ENCODE peak calls at places on chromosomes 12 and 14, in nine cellular contexts. V is prostate gland, H is A549, Z is DND-41, T is right lobe of liver, G is HFF-Myc, N is psoas muscle, F is left ventricle myocardium inferior, A is AG04450. J is an unnamed sample.
A peak's percentile ranks its signal among the peaks of the same experiment; 100 is the strongest.

GRCh38 chr12:3119745-3120660 is 42.8 kb downstream of the TSPAN9 start:
- DNase-seq in V (peak; percentile 80), H (no peak), Z (no peak), T (peak; percentile 81), G (no peak), N (peak; percentile 54), F (peak; percentile 79), A (no peak), J (no peak)

GRCh38 chr14:100333311-100333710 is 10.2 kb downstream of the SLC25A47 start:
- DNase-seq in V (no peak), H (no peak), Z (no peak), T (no peak), G (no peak), N (no peak), F (no peak), A (no peak), J (no peak)

GRCh38 chr14:100654814-100655795 is 67.9 kb upstream of the BEGAIN start:
- DNase-seq in V (no peak), H (peak; percentile 90), Z (no peak), T (peak; percentile 68), G (no peak), N (no peak), F (no peak), A (no peak), J (peak; percentile 33)

GRCh38 chr14:52694761-52695480 is 437 bp downstream of the ERO1A start:
- DNase-seq in V (peak; percentile 44), H (no peak), Z (peak; percentile 77), T (no peak), G (no peak), N (peak; percentile 27), F (peak; percentile 26), A (no peak), J (peak; percentile 88)

GRCh38 chr14:61701946-61702345 is 6.6 kb downstream of the HIF1A start:
- DNase-seq in V (no peak), H (no peak), Z (no peak), T (no peak), G (no peak), N (no peak), F (no peak), A (no peak), J (no peak)

GRCh38 chr14:69152181-69152943 is 557 bp downstream of the DCAF5 start:
- DNase-seq in V (peak; percentile 46), H (no peak), Z (peak; percentile 72), T (no peak), G (no peak), N (no peak), F (no peak), A (no peak), J (peak; percentile 62)

GRCh38 chr12:123131879-123132402 is 18.9 kb downstream of the PITPNM2 start:
- DNase-seq in V (peak; percentile 79), H (no peak), Z (peak; percentile 81), T (no peak), G (no peak), N (peak; percentile 37), F (no peak), A (no peak), J (no peak)

GRCh38 chr12:53505086-53505485 is 2.2 kb downstream of the NPFF start:
- DNase-seq in V (no peak), H (no peak), Z (no peak), T (no peak), G (no peak), N (peak; percentile 56), F (no peak), A (no peak), J (no peak)

GRCh38 chr14:35231207-35231755 is 60.9 kb upstream of the PSMA6 start:
- DNase-seq in V (no peak), H (no peak), Z (no peak), T (no peak), G (no peak), N (no peak), F (no peak), A (no peak), J (no peak)

GRCh38 chr14:35234007-35234406 is 58.2 kb upstream of the PSMA6 start:
- DNase-seq in V (no peak), H (no peak), Z (no peak), T (no peak), G (peak; percentile 10), N (no peak), F (no peak), A (no peak), J (no peak)

GRCh38 chr14:35224615-35225014 is 67.6 kb upstream of the PSMA6 start:
- DNase-seq in V (no peak), H (no peak), Z (no peak), T (no peak), G (no peak), N (no peak), F (no peak), A (no peak), J (no peak)

GRCh38 chr14:35229084-35229483 is 63.1 kb upstream of the PSMA6 start:
- DNase-seq in V (no peak), H (no peak), Z (no peak), T (no peak), G (no peak), N (no peak), F (no peak), A (no peak), J (no peak)

GRCh38 chr14:35229495-35230089 is 62.6 kb upstream of the PSMA6 start:
- DNase-seq in V (no peak), H (peak; percentile 50), Z (no peak), T (no peak), G (no peak), N (no peak), F (no peak), A (no peak), J (peak; percentile 28)
- TF ChIP-seq CTCF in V (peak; percentile 7), H (peak; percentile 51), Z (peak; percentile 81), T (peak; percentile 27), G (no peak), N (peak; percentile 26), F (peak; percentile 51), A (peak; percentile 2), J (peak; percentile 27)

DNA sequence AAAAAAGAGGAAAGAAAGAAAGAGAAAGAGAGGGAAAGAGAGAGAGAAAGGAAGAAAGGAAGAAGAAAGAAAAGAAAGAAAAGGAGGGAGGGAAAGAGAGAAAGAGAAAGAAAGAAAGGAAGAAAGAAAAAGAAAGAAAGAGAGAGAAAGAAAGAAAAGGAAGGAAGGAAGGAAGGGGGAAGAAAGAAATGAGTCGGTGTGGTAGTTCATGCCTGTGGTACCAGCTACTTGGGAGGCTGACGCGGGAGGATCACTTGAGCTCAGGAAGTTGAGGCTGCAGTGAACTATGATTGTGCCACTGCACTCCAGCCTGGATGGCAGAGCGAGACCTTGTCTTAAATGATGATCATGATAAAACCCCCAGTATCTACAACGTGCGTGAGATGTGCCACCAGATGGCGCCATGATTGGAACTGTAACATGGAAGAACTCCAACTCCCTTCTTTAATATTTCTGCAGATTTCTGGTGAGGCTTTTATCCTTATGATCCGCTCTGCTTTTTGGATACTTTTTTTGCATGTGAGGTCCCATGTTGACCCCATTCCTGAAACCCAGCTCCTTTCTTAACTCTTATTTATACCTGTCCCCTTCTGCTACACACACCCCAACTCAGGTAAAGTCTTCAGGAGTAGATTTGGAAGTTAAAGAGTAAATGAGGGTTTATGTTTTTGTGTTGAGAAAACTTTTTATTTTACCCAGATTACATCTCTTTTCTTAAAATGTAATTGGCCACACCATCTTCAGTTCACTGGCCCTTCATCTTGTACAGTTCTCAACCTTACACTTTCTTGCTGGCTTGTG is 25.6 kb downstream of the RNASE10 start:
- DNase-seq in V (peak; percentile 71), H (peak; percentile 46), Z (peak; percentile 75), T (peak; percentile 67), G (peak; percentile 47), N (peak; percentile 67), F (peak; percentile 56), A (peak; percentile 50), J (peak; percentile 85)
- H3K4me3 ChIP-seq in V (no peak overlapping the region), H (peak overlapping the region; percentile 18), Z (no peak overlapping the region), T (no peak overlapping the region), G (no peak overlapping the region), N (no peak overlapping the region), F (no peak overlapping the region), A (no peak overlapping the region), J (no peak overlapping the region)

GRCh38 chr14:57578427-57579220 is 85.0 kb upstream of the CCDC198 start:
- DNase-seq in V (no peak), H (no peak), Z (no peak), T (no peak), G (no peak), N (no peak), F (no peak), A (no peak), J (no peak)

GRCh38 chr14:57576498-57576897 is 82.8 kb upstream of the CCDC198 start:
- DNase-seq in V (no peak), H (no peak), Z (no peak), T (no peak), G (no peak), N (no peak), F (no peak), A (no peak), J (no peak)

GRCh38 chr14:57575482-57575881 is 81.8 kb upstream of the CCDC198 start:
- DNase-seq in V (no peak), H (no peak), Z (no peak), T (no peak), G (no peak), N (no peak), F (no peak), A (no peak), J (no peak)

GRCh38 chr14:57573193-57573592 is 79.5 kb upstream of the CCDC198 start:
- DNase-seq in V (no peak), H (no peak), Z (no peak), T (no peak), G (no peak), N (no peak), F (no peak), A (no peak), J (no peak)

DNA sequence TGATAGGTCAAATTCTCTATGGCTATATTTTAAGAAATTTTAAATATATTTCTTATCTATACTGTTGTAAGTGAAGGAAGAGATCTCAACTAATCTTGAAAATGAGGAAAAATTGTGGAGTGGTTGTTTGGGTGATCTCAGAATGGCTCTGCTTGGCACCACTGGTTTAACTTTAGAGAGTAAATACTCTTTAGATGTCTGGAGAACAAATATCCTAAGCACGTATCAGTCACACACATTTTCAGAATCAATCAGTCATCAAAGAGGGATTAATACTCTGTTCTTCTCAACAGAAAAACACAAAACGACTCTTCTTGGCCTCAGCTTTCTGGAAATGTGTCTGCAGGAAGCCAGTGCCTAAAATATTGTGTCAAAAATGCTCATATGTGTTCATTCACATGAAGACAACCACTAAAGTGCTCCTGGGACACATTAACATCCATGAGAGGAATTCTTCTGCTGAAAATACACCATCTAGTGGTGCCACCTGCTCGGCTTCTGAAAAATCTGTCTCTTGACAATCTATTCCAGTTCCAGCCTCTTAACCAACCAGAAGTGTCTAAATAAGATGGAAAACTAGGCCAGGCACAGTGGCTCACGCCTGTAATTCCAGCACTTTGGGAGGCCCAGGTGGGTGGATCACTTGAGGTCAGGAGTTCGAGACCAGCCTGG is 81.1 kb upstream of the CCDC198 start:
- DNase-seq in V (no peak), H (no peak), Z (no peak), T (no peak), G (no peak), N (no peak), F (no peak), A (no peak), J (no peak)
- TF ChIP-seq CTCF in V (no peak), H (peak; percentile 35), Z (no peak), T (peak; percentile 66), G (no peak), N (no peak), F (no peak), A (no peak), J (no peak)

DNA sequence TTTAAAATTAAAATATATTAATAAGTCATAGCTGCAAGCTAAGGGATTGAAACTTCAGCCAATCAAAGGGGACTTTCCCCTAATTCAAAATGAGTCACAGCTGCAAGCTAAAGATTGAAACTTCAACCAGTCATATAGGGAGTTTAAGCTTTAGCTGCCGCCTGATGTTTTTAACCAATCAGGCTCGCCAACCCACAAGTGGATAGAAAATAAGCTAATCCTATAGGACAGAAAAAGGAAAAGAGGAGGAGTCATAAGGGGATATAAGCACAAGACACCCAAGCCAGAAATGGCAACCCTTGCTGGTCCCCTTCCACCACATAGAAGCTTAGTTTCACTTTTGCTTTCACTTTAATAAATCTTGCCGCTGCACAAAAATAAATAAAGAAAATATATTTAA is 1154.6 kb downstream of the GALC start:
- DNase-seq in V (no peak), H (no peak), Z (peak; percentile 18), T (no peak), G (no peak), N (no peak), F (no peak), A (no peak), J (peak; percentile 17)
- H3K4me3 ChIP-seq in V (no peak overlapping the region), H (no peak overlapping the region), Z (no peak overlapping the region), T (no peak overlapping the region), G (no peak overlapping the region), N (no peak overlapping the region), F (no peak overlapping the region), A (no peak overlapping the region), J (no peak overlapping the region)

J was measured in GM12865.